ENCODE peak calls at places on chromosomes 5 and 9, in eight cellular contexts. L, G, C, A, R, W, Z and E are unnamed samples.
A peak's percentile ranks its signal among the peaks of the same experiment; 100 is the strongest.

GRCh38 chr9:20611751-20612287 is 10.5 kb downstream of the MLLT3 start:
- DNase-seq in R (no peak), W (no peak), C (no peak), A (no peak), L (peak; percentile 58), Z (no peak), G (peak; percentile 84), E (no peak)

GRCh38 chr9:35814106-35814840 is 569 bp downstream of the HINT2 start:
- DNase-seq in W (peak; percentile 49), Z (peak; percentile 92), L (peak; percentile 70), R (peak; percentile 65), A (peak; percentile 47), G (peak; percentile 41), C (no peak), E (peak; percentile 36)

GRCh38 chr9:106859957-106860715 is 2.8 kb upstream of the ZNF462 start:
- DNase-seq in G (no peak), W (no peak), R (peak; percentile 41), Z (no peak), L (peak; percentile 10), A (peak; percentile 60), C (peak; percentile 41), E (peak; percentile 82)

GRCh38 chr5:7628248-7628647 is 222.7 kb downstream of the CFAP90 start:
- DNase-seq in G (no peak), L (no peak), A (no peak), R (no peak), W (no peak), Z (no peak), C (no peak), E (no peak)

GRCh38 chr9:19441730-19442129 is 32.9 kb downstream of the ACER2 start:
- DNase-seq in A (no peak), L (no peak), R (no peak), W (no peak), Z (no peak), G (no peak), C (no peak), E (no peak)

GRCh38 chr9:128920381-128921058 is at the start of gene PHYHD1:
- DNase-seq in Z (no peak), G (peak; percentile 61), W (peak; percentile 42), L (no peak), A (peak; percentile 40), R (peak; percentile 85), C (no peak), E (peak; percentile 56)

GRCh38 chr5:107670028-107670926 is 460 bp downstream of the EFNA5 start:
- DNase-seq in L (peak; percentile 13), Z (peak; percentile 71), G (peak; percentile 2), C (no peak), R (no peak), W (no peak), A (no peak), E (peak; percentile 7)

GRCh38 chr5:32935292-32935691 is 224.2 kb downstream of the NPR3 start:
- DNase-seq in R (no peak), C (no peak), L (no peak), A (no peak), Z (no peak), W (no peak), G (no peak), E (no peak)

GRCh38 chr5:15897609-15898008 is 282.0 kb downstream of the MARCHF11 start:
- DNase-seq in R (no peak), L (no peak), Z (no peak), W (peak; percentile 30), G (peak; percentile 37), C (no peak), A (no peak), E (no peak)

DNA sequence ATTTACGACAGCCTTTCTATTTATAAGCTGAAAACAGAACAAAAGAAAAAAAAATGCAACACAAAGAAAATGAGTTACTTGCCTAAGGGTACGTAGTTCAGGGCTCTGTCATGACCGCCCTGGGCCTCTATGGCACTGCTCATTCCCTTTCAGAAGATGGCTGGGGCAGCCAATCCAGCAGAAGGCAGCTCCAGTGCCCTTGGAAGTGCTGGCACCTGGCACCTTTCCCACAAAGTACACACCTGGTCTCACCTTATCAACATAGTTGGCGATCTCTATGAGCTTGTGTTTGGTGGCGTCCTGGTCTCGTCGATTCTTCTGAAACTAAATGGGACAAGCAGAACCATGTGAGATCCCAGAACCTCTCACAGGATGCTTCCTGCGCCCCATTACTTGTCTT is 53.2 kb downstream of the NIPAL4 start:
- DNase-seq in L (no peak), R (no peak), C (no peak), W (no peak), A (no peak), G (no peak), Z (no peak), E (no peak)
- H3K4me3 ChIP-seq in L (no peak overlapping the region), R (no peak overlapping the region), C (no peak overlapping the region), W (no peak overlapping the region), A (no peak overlapping the region), G (no peak overlapping the region), Z (no peak overlapping the region), E (no peak overlapping the region)

DNA sequence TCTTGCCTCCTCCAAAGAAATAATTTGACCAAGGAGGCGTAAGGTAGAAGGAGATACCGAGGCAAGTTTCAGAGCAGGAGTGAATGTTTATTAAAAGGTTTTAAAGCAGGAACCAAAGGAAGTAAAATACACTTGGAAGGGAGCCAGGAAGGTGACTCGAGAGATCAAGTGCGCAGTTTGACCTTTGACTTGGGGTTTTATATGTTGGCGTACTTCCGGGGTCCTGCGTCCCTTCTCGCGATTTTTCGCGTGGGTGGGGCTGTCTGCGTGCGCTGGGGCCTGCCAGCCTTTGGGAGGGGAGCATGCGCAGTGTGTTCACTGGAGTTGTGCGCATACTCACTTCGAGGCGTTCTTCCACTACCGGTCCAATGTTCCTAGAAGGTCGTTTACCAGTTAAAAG is 166.0 kb upstream of the IRX2 start:
- DNase-seq in G (no peak), W (no peak), R (no peak), C (no peak), L (no peak), Z (no peak), A (no peak), E (no peak)
- H3K9me3 ChIP-seq in G (peaks cover 49% of the 10 kb centered on the region), W (no peaks in the 10 kb centered on the region), R (peaks cover 10% of the 10 kb centered on the region), C (peaks cover 48% of the 10 kb centered on the region), L (no peaks in the 10 kb centered on the region), Z (peaks cover 41% of the 10 kb centered on the region), A (peaks cover 24% of the 10 kb centered on the region), E (no peaks in the 10 kb centered on the region)

GRCh38 chr5:151130235-151130921 is 27.2 kb downstream of the ANXA6 start:
- DNase-seq in L (no peak), A (no peak), W (no peak), G (no peak), R (no peak), C (no peak), Z (peak; percentile 22), E (no peak)

GRCh38 chr5:151134228-151134627 is 23.4 kb downstream of the ANXA6 start:
- DNase-seq in Z (peak; percentile 70), L (no peak), R (no peak), W (no peak), A (peak; percentile 92), G (no peak), C (no peak), E (peak; percentile 54)

GRCh38 chr5:151132959-151133358 is 24.6 kb downstream of the ANXA6 start:
- DNase-seq in L (no peak), R (peak; percentile 50), A (no peak), G (no peak), C (no peak), Z (peak; percentile 27), W (no peak), E (no peak)

GRCh38 chr5:151128817-151129216 is 28.8 kb downstream of the ANXA6 start:
- DNase-seq in R (no peak), Z (peak; percentile 55), W (no peak), A (no peak), G (no peak), C (no peak), L (no peak), E (no peak)

DNA sequence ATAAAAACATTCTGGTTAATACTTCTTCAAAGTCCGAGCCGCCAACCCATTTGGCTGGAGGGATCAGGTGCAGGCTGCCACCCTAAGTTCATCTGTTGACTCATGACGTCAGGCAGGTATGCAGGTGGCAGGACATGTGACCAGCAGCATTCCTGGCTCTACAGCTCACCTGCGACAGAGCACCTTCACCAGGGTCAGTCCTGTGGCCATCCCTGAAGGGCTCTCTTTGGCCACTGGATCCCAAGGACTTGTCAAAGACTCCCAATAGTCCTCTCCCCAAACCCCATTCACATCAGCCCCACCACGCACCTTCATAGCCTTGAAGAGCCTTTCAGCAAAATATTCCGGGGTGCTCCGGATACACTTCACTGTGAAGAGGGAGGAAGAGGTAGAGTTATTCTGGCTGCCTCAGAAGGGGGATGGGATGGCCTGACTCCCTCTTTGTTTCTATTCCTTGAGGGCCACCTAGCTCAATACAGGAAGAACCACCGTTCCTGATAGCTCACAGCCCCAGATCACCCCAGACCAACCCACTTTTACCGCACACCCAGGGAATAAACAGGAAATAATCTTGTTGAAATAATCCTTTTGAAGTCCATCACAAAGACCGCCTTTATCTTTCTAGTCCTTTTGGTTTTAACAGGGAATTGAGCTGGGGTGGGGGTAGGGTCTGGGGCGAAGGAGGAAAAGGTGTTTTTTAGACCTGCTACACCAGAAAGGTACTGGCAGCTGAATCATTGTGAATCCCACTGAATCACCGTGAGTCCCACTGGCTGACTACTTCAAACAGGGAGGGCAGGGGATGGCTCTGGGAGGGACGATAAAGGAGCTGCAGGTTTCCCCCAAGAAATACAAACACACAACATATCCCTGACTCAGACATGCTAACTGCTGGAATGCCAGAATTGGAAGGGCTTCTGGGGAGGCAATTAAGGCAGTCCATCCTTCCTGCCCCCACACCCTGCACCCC is 26.4 kb downstream of the ANXA6 start:
- DNase-seq in G (peak; percentile 32), R (peak; percentile 80), A (peak; percentile 68), Z (no peak), L (no peak), W (no peak), C (no peak), E (no peak)
- TF ChIP-seq POLR2A in G (no peak), R (no peak), A (no peak), Z (no peak), L (no peak), W (no peak), C (no peak), E (no peak)

GRCh38 chr5:61330879-61331406 is 1.1 kb upstream of the ZSWIM6 start:
- DNase-seq in W (no peak), R (peak; percentile 86), G (peak; percentile 78), L (peak; percentile 70), A (peak; percentile 40), C (no peak), Z (peak; percentile 96), E (peak; percentile 81)
- H3K4me3 ChIP-seq in W (peak overlapping the region; percentile 85), R (peak overlapping the region; percentile 77), G (peak overlapping the region; percentile 84), L (peak overlapping the region; percentile 85), A (peak overlapping the region; percentile 100), C (peak overlapping the region; percentile 64), Z (peak overlapping the region; percentile 99), E (peak overlapping the region; percentile 91)

GRCh38 chr9:136366826-136367225 is 3.3 kb upstream of the DNLZ start:
- DNase-seq in L (no peak), W (no peak), C (no peak), G (no peak), A (no peak), R (no peak), Z (no peak), E (no peak)
- H3K9me3 ChIP-seq in L (no peaks in the 10 kb centered on the region), W (no peaks in the 10 kb centered on the region), C (no peaks in the 10 kb centered on the region), G (no peaks in the 10 kb centered on the region), A (no peaks in the 10 kb centered on the region), R (no peaks in the 10 kb centered on the region), Z (no peaks in the 10 kb centered on the region), E (no peaks in the 10 kb centered on the region)